ENCODE peak calls at places on chromosomes 13 and 19, in five cellular contexts. R is stimulated activated CD4-positive, alpha-beta T cell treated with anti-CD3 and anti-CD28 coated beads, Interleukin-2, amount 100 ng/mL, for 48 hours; B is AG04449; O is activated T-cell treated with anti-CD3 and anti-CD28 coated beads for 1 hour; Z is cardiac fibroblast. S is an unnamed sample.

GRCh38 chr13:65825039-65825438 is 1405.1 kb downstream of the PCDH9 start:
- DNase-seq in Z (no peak), B (no peak), O (no peak), R (no peak), S (no peak)

GRCh38 chr19:46610851-46611770 is 10.0 kb downstream of the CALM3 start:
- DNase-seq in B (no peak), R (no peak), Z (no peak), O (no peak), S (no peak)

GRCh38 chr13:75151081-75151643 is 330.8 kb downstream of the TBC1D4 start:
- DNase-seq in R (no peak), B (no peak), O (no peak), Z (peak; percentile 78), S (no peak)

GRCh38 chr19:50190439-50190891 is 13.0 kb upstream of the MYH14 start:
- DNase-seq in R (no peak), Z (no peak), B (no peak), O (no peak), S (no peak)

GRCh38 chr13:106796280-106797047 is 228.5 kb upstream of the ARGLU1 start:
- DNase-seq in O (no peak), R (no peak), Z (no peak), B (no peak), S (no peak)

GRCh38 chr19:45400192-45400591 is 4.7 kb downstream of the PPP1R13L start:
- DNase-seq in Z (no peak), B (no peak), O (no peak), R (no peak), S (no peak)

GRCh38 chr13:34756136-34756535 is 185.9 kb upstream of the NBEA start:
- DNase-seq in O (no peak), B (no peak), Z (no peak), R (no peak), S (no peak)

GRCh38 chr19:48635966-48636858 is 967 bp downstream of the DBP start:
- DNase-seq in R (no peak), O (no peak), B (no peak), Z (no peak), S (no peak)

GRCh38 chr19:1213391-1214286 is 8.1 kb downstream of the STK11 start:
- DNase-seq in R (no peak), B (no peak), O (no peak), Z (peak; percentile 52), S (no peak)

GRCh38 chr19:33725567-33725966 is 71.1 kb upstream of the KCTD15 start:
- DNase-seq in B (no peak), R (no peak), Z (no peak), O (no peak), S (no peak)

GRCh38 chr13:26752671-26753070 is 7.9 kb downstream of the GPR12 start:
- DNase-seq in Z (no peak), O (no peak), B (no peak), R (no peak), S (no peak)

GRCh38 chr19:4343845-4344713 is 717 bp downstream of the MPND start:
- DNase-seq in R (no peak), O (no peak), B (no peak), Z (no peak), S (no peak)

GRCh38 chr13:96104516-96104915 is 14.6 kb downstream of the HS6ST3 start:
- DNase-seq in R (no peak), O (no peak), Z (no peak), B (no peak), S (no peak)

GRCh38 chr19:2602391-2603181 is 99.9 kb downstream of the GNG7 start:
- DNase-seq in O (no peak), Z (peak; percentile 79), R (no peak), B (peak; percentile 93), S (no peak)

GRCh38 chr13:54387607-54388006 is 1359.0 kb downstream of the OLFM4 start:
- DNase-seq in Z (no peak), O (no peak), R (no peak), B (no peak), S (no peak)

GRCh38 chr19:13128583-13128982 is 10.5 kb downstream of the NACC1 start:
- DNase-seq in R (no peak), B (no peak), Z (no peak), O (no peak), S (no peak)

GRCh38 chr13:101346942-101347728 is 69.2 kb downstream of the NALCN start:
- DNase-seq in Z (peak; percentile 49), R (no peak), B (peak; percentile 16), O (no peak), S (no peak)